ENCODE peak calls at places on chromosome 18, in four cellular contexts. One of them, this sample, is unnamed. For H3K4me1, the result is how much of the 10 kb centered on the place peaks cover.

GRCh38 chr18:73214970-73215369 is 347.2 kb upstream of the NETO1 start:
- DNase-seq in effector memory CD4-positive, alpha-beta T cell: no peak
- DNase-seq in iPS DF 6.9: no peak
- DNase-seq in upper lobe of right lung: no peak
- DNase-seq in this sample: no peak

GRCh38 chr18:31876707-31877106 is 66.2 kb downstream of the TRAPPC8 start:
- DNase-seq in effector memory CD4-positive, alpha-beta T cell: no peak
- DNase-seq in upper lobe of right lung: no peak
- DNase-seq in iPS DF 6.9: no peak
- DNase-seq in this sample: no peak

GRCh38 chr18:32772580-32773186 is at the start of gene KLHL14:
- DNase-seq in upper lobe of right lung: no peak
- DNase-seq in iPS DF 6.9: no peak
- DNase-seq in effector memory CD4-positive, alpha-beta T cell: no peak
- DNase-seq in this sample: no peak

GRCh38 chr18:65955747-65956146 is 204.9 kb downstream of the CDH7 start:
- DNase-seq in effector memory CD4-positive, alpha-beta T cell: no peak
- DNase-seq in iPS DF 6.9: no peak
- DNase-seq in upper lobe of right lung: no peak
- DNase-seq in this sample: no peak

GRCh38 chr18:80167331-80167730 is 58.3 kb downstream of the ADNP2 start:
- DNase-seq in effector memory CD4-positive, alpha-beta T cell: no peak
- DNase-seq in iPS DF 6.9: no peak
- DNase-seq in upper lobe of right lung: peak
- DNase-seq in this sample: peak

GRCh38 chr18:13376298-13376840 is 157.8 kb downstream of the LDLRAD4 start:
- DNase-seq in effector memory CD4-positive, alpha-beta T cell: peak
- DNase-seq in upper lobe of right lung: no peak
- DNase-seq in iPS DF 6.9: no peak
- DNase-seq in this sample: no peak

GRCh38 chr18:46469186-46469915 is 187.7 kb downstream of the LOXHD1 start:
- DNase-seq in iPS DF 6.9: no peak
- DNase-seq in effector memory CD4-positive, alpha-beta T cell: no peak
- DNase-seq in upper lobe of right lung: no peak
- DNase-seq in this sample: no peak

GRCh38 chr18:7059276-7059675 is 58.3 kb downstream of the LAMA1 start:
- DNase-seq in iPS DF 6.9: no peak
- DNase-seq in upper lobe of right lung: no peak
- DNase-seq in effector memory CD4-positive, alpha-beta T cell: no peak
- DNase-seq in this sample: no peak

GRCh38 chr18:46335551-46336059 is 231.4 kb downstream of the HAUS1 start:
- DNase-seq in iPS DF 6.9: peak
- DNase-seq in upper lobe of right lung: peak
- DNase-seq in effector memory CD4-positive, alpha-beta T cell: no peak
- DNase-seq in this sample: no peak

GRCh38 chr18:9787716-9788115 is 79.6 kb downstream of the RAB31 start:
- DNase-seq in iPS DF 6.9: no peak
- DNase-seq in upper lobe of right lung: no peak
- DNase-seq in effector memory CD4-positive, alpha-beta T cell: no peak
- DNase-seq in this sample: no peak

GRCh38 chr18:43789234-43790000 is 512.1 kb upstream of the SYT4 start:
- DNase-seq in effector memory CD4-positive, alpha-beta T cell: no peak
- DNase-seq in iPS DF 6.9: no peak
- DNase-seq in upper lobe of right lung: no peak
- DNase-seq in this sample: no peak

GRCh38 chr18:9814431-9814830 is 71.3 kb upstream of the TXNDC2 start:
- DNase-seq in upper lobe of right lung: no peak
- DNase-seq in iPS DF 6.9: no peak
- DNase-seq in effector memory CD4-positive, alpha-beta T cell: no peak
- DNase-seq in this sample: no peak

GRCh38 chr18:69161383-69162028 is 239.2 kb upstream of the DOK6 start:
- DNase-seq in effector memory CD4-positive, alpha-beta T cell: no peak
- DNase-seq in upper lobe of right lung: no peak
- DNase-seq in iPS DF 6.9: no peak
- DNase-seq in this sample: no peak

GRCh38 chr18:76168206-76168605 is 326.8 kb downstream of the ZNF516 start:
- DNase-seq in upper lobe of right lung: no peak
- DNase-seq in effector memory CD4-positive, alpha-beta T cell: no peak
- DNase-seq in iPS DF 6.9: no peak
- DNase-seq in this sample: no peak

GRCh38 chr18:43013489-43013888 is 102.0 kb downstream of the RIT2 start:
- DNase-seq in upper lobe of right lung: no peak
- DNase-seq in effector memory CD4-positive, alpha-beta T cell: no peak
- DNase-seq in iPS DF 6.9: no peak
- DNase-seq in this sample: no peak

GRCh38 chr18:38033282-38033681 is 467.7 kb upstream of the CELF4 start:
- DNase-seq in iPS DF 6.9: no peak
- DNase-seq in effector memory CD4-positive, alpha-beta T cell: no peak
- DNase-seq in upper lobe of right lung: no peak
- DNase-seq in this sample: no peak

GRCh38 chr18:58780045-58780444 is 84.6 kb upstream of the ZNF532 start:
- DNase-seq in upper lobe of right lung: no peak
- DNase-seq in iPS DF 6.9: no peak
- DNase-seq in effector memory CD4-positive, alpha-beta T cell: no peak
- DNase-seq in this sample: no peak

GRCh38 chr18:7272268-7273049 is 41.6 kb downstream of the LRRC30 start:
- DNase-seq in upper lobe of right lung: peak
- DNase-seq in effector memory CD4-positive, alpha-beta T cell: no peak
- DNase-seq in iPS DF 6.9: peak
- DNase-seq in this sample: peak

GRCh38 chr18:45839415-45840395 is 14.2 kb downstream of the SIGLEC15 start:
- DNase-seq in effector memory CD4-positive, alpha-beta T cell: no peak
- DNase-seq in upper lobe of right lung: no peak
- DNase-seq in iPS DF 6.9: no peak
- DNase-seq in this sample: no peak

GRCh38 chr18:42330296-42330695 is 375.3 kb downstream of the PIK3C3 start:
- DNase-seq in effector memory CD4-positive, alpha-beta T cell: no peak
- DNase-seq in iPS DF 6.9: no peak
- DNase-seq in upper lobe of right lung: no peak
- DNase-seq in this sample: no peak

GRCh38 chr18:68916734-68917133 is 118.9 kb downstream of the CCDC102B start:
- DNase-seq in upper lobe of right lung: no peak
- DNase-seq in iPS DF 6.9: no peak
- DNase-seq in effector memory CD4-positive, alpha-beta T cell: no peak
- DNase-seq in this sample: no peak

GRCh38 chr18:75240433-75240832 is 29.8 kb downstream of the TSHZ1 start:
- DNase-seq in iPS DF 6.9: no peak
- DNase-seq in effector memory CD4-positive, alpha-beta T cell: no peak
- DNase-seq in upper lobe of right lung: no peak
- DNase-seq in this sample: no peak

GRCh38 chr18:2960983-2961696 is 51.8 kb downstream of the LPIN2 start:
- DNase-seq in iPS DF 6.9: no peak
- DNase-seq in effector memory CD4-positive, alpha-beta T cell: no peak
- DNase-seq in upper lobe of right lung: no peak
- DNase-seq in this sample: no peak
- H3K4me3 ChIP-seq in iPS DF 6.9: no peak
- H3K4me3 ChIP-seq in effector memory CD4-positive, alpha-beta T cell: peak
- H3K4me3 ChIP-seq in upper lobe of right lung: no peak
- H3K4me3 ChIP-seq in this sample: no peak

DNA sequence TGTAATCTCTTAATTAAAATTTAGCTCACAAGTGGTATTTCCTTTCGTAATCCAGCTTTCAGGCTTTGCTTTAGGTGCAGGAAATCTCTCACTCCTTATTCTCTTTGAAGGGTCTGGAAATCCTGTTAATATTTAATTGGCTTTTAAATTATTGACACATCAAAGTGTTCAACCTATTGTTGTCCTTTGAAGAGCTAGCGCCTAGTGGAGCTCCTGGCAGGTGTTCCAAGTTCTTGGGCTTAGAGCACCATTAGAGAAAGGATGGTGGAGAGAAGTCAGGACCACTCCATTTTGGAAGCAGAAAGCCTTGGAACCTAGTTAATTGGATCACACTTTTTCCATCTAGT is 92.4 kb downstream of the CABLES1 start:
- DNase-seq in iPS DF 6.9: no peak
- DNase-seq in effector memory CD4-positive, alpha-beta T cell: no peak
- DNase-seq in upper lobe of right lung: no peak
- DNase-seq in this sample: no peak
- H3K4me1 ChIP-seq in iPS DF 6.9: under half
- H3K4me1 ChIP-seq in effector memory CD4-positive, alpha-beta T cell: under half
- H3K4me1 ChIP-seq in upper lobe of right lung: half or more
- H3K4me1 ChIP-seq in this sample: half or more

GRCh38 chr18:8607776-8608682 is 1.2 kb upstream of the RAB12 start:
- DNase-seq in iPS DF 6.9: no peak
- DNase-seq in effector memory CD4-positive, alpha-beta T cell: no peak
- DNase-seq in upper lobe of right lung: no peak
- DNase-seq in this sample: no peak
- H3K4me3 ChIP-seq in iPS DF 6.9: peak
- H3K4me3 ChIP-seq in effector memory CD4-positive, alpha-beta T cell: peak
- H3K4me3 ChIP-seq in upper lobe of right lung: peak
- H3K4me3 ChIP-seq in this sample: peak

DNA sequence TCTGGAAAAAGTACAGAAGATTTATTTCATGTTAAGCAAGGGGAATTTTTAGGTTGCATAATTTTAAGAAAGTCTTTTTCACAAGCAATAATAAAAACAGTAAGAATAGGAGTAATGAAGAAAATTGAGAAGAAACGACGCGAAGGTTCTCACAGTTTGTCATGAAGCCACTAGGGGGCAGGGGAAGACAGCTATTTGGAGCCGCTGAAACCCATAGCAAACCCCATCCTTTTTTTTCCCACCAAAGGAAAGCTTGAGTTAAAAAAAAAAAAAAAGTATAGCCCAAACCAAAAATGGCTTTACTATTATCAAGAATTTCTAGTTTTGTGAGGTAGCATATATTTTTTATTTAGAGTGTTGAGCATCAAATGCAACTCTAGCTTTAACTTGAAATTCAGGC is 300.9 kb downstream of the PHLPP1 start:
- DNase-seq in upper lobe of right lung: no peak
- DNase-seq in iPS DF 6.9: no peak
- DNase-seq in effector memory CD4-positive, alpha-beta T cell: no peak
- DNase-seq in this sample: no peak
- H3K4me1 ChIP-seq in upper lobe of right lung: under half
- H3K4me1 ChIP-seq in iPS DF 6.9: under half
- H3K4me1 ChIP-seq in effector memory CD4-positive, alpha-beta T cell: under half
- H3K4me1 ChIP-seq in this sample: under half

GRCh38 chr18:67265464-67266245 is 250.9 kb downstream of the DSEL start:
- DNase-seq in effector memory CD4-positive, alpha-beta T cell: no peak
- DNase-seq in iPS DF 6.9: no peak
- DNase-seq in upper lobe of right lung: no peak
- DNase-seq in this sample: no peak
- H3K4me3 ChIP-seq in effector memory CD4-positive, alpha-beta T cell: no peak
- H3K4me3 ChIP-seq in iPS DF 6.9: no peak
- H3K4me3 ChIP-seq in upper lobe of right lung: no peak
- H3K4me3 ChIP-seq in this sample: no peak

DNA sequence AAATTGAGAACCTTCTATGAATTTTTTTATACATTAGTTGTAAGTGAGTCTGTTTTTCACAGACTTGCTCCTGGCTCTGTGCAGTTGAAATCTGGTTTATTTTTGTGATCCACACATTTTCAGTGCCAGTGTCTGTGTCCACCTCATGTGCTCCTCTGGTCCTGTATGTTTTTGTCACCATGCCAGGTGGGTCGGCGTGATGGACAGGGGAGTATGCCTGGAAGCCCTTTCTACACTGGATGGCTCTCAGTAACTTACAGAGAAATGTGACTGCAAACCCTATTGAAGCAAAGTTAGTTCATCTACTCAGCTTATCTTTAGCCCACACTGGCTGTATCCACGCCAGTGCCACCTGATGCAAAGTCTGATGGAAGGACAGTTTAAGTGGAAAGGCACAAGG is 4.2 kb downstream of the IMPA2 start:
- DNase-seq in upper lobe of right lung: no peak
- DNase-seq in effector memory CD4-positive, alpha-beta T cell: no peak
- DNase-seq in iPS DF 6.9: no peak
- DNase-seq in this sample: no peak
- H3K4me1 ChIP-seq in upper lobe of right lung: under half
- H3K4me1 ChIP-seq in effector memory CD4-positive, alpha-beta T cell: under half
- H3K4me1 ChIP-seq in iPS DF 6.9: under half
- H3K4me1 ChIP-seq in this sample: under half

DNA sequence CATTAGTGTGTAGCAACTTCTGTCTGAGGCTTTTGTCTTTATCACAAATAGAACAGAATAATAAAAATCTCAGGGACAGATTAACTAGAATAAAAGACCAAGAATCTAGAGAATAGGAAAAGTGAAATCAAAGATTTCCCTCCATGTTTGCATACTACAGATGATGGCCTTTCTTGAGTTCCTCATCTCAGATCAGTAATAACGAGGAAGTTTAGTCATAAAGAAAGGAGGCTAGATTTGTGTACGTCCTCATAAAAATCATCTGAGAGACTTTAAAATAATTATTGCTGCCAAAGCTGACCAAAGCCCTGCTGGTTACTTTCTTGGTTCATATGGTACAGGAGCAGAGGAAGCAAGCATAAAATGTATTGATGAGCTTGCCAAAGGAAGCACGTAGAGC is 117.3 kb downstream of the MIB1 start:
- DNase-seq in iPS DF 6.9: no peak
- DNase-seq in effector memory CD4-positive, alpha-beta T cell: no peak
- DNase-seq in upper lobe of right lung: no peak
- DNase-seq in this sample: no peak
- H3K4me3 ChIP-seq in iPS DF 6.9: no peak
- H3K4me3 ChIP-seq in effector memory CD4-positive, alpha-beta T cell: no peak
- H3K4me3 ChIP-seq in upper lobe of right lung: no peak
- H3K4me3 ChIP-seq in this sample: no peak

DNA sequence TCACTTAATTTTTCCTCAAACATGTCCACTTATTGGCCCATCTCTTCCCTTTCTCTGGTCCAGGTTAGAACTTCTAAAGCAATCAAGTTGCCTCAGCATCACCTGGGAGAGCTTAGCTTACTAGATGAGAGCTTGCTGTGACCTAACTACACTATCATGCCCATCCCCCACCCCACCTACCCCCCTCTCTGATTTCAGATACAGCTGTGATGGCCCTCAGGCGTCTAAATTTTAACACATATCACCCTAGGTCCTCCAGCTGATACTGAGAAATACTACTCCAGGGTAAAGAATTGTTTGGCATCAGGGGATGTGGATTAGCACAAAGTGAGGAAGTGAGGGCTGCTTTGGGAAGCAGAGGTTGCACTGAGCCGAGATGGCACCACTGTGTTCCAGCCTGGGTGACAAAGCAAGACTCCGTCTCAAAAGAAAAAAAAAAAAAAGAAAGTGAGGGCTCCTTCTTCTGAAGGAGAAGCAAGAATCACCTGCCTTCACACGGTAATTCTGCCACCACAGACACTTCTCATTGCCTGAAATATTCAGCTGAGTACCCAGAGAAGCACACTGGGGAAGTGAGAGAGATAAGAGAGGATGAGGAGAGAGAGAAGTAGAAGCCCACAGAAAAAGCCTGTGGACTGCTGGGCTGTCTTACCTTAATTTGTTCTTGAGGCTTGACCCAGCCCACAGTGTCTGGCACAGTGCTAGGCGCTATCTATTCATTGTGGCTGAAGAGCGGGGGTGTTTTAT is 263.4 kb downstream of the ASXL3 start:
- DNase-seq in iPS DF 6.9: no peak
- DNase-seq in effector memory CD4-positive, alpha-beta T cell: no peak
- DNase-seq in upper lobe of right lung: no peak
- DNase-seq in this sample: no peak
- H3K4me1 ChIP-seq in iPS DF 6.9: under half
- H3K4me1 ChIP-seq in effector memory CD4-positive, alpha-beta T cell: under half
- H3K4me1 ChIP-seq in upper lobe of right lung: under half
- H3K4me1 ChIP-seq in this sample: under half

GRCh38 chr18:62610509-62611394 is 87.9 kb downstream of the ZCCHC2 start:
- DNase-seq in upper lobe of right lung: no peak
- DNase-seq in effector memory CD4-positive, alpha-beta T cell: no peak
- DNase-seq in iPS DF 6.9: no peak
- DNase-seq in this sample: no peak
- H3K4me3 ChIP-seq in upper lobe of right lung: no peak
- H3K4me3 ChIP-seq in effector memory CD4-positive, alpha-beta T cell: no peak
- H3K4me3 ChIP-seq in iPS DF 6.9: no peak
- H3K4me3 ChIP-seq in this sample: peak

This sample was measured in lower lobe of right lung.